ENCODE peak calls at places on chromosomes 1 and 21, in six cellular contexts. One of them, this sample, is unnamed.

GRCh38 chr1:10400013-10400412 is 1.1 kb downstream of the PGD start:
- DNase-seq in NB4: no peak
- DNase-seq in CD4-positive, alpha-beta T cell: no peak
- DNase-seq in left ventricle myocardium inferior: no peak
- DNase-seq in stomach: no peak
- DNase-seq in IMR-90: no peak
- DNase-seq in this sample: no peak

GRCh38 chr1:177255411-177255810 is 84.7 kb downstream of the BRINP2 start:
- DNase-seq in left ventricle myocardium inferior: no peak
- DNase-seq in NB4: no peak
- DNase-seq in stomach: no peak
- DNase-seq in IMR-90: peak
- DNase-seq in CD4-positive, alpha-beta T cell: no peak
- DNase-seq in this sample: no peak

GRCh38 chr1:6794164-6794563 is 8.9 kb downstream of the CAMTA1 start:
- DNase-seq in left ventricle myocardium inferior: no peak
- DNase-seq in stomach: no peak
- DNase-seq in NB4: peak
- DNase-seq in IMR-90: peak
- DNase-seq in CD4-positive, alpha-beta T cell: no peak
- DNase-seq in this sample: no peak

GRCh38 chr21:41667136-41667535 is 99.7 kb downstream of the RIPK4 start:
- DNase-seq in NB4: no peak
- DNase-seq in stomach: no peak
- DNase-seq in IMR-90: no peak
- DNase-seq in left ventricle myocardium inferior: no peak
- DNase-seq in CD4-positive, alpha-beta T cell: no peak
- DNase-seq in this sample: no peak

GRCh38 chr21:46191257-46191685 is 7.0 kb upstream of the SPATC1L start:
- DNase-seq in stomach: peak
- DNase-seq in left ventricle myocardium inferior: no peak
- DNase-seq in CD4-positive, alpha-beta T cell: no peak
- DNase-seq in IMR-90: peak
- DNase-seq in NB4: peak
- DNase-seq in this sample: no peak

GRCh38 chr1:47830856-47831255 is 166.3 kb downstream of the TRABD2B start:
- DNase-seq in CD4-positive, alpha-beta T cell: no peak
- DNase-seq in left ventricle myocardium inferior: no peak
- DNase-seq in stomach: no peak
- DNase-seq in IMR-90: no peak
- DNase-seq in NB4: no peak
- DNase-seq in this sample: peak

GRCh38 chr1:244092293-244093264 is 41.5 kb downstream of the ZBTB18 start:
- DNase-seq in CD4-positive, alpha-beta T cell: no peak
- DNase-seq in stomach: no peak
- DNase-seq in NB4: no peak
- DNase-seq in IMR-90: peak
- DNase-seq in left ventricle myocardium inferior: no peak
- DNase-seq in this sample: no peak

GRCh38 chr1:99656701-99657100 is 10.8 kb downstream of the PALMD start:
- DNase-seq in IMR-90: no peak
- DNase-seq in stomach: no peak
- DNase-seq in NB4: no peak
- DNase-seq in left ventricle myocardium inferior: no peak
- DNase-seq in CD4-positive, alpha-beta T cell: no peak
- DNase-seq in this sample: no peak

GRCh38 chr1:156126043-156126700 is 11.7 kb downstream of the LMNA start:
- DNase-seq in NB4: peak
- DNase-seq in stomach: peak
- DNase-seq in IMR-90: peak
- DNase-seq in left ventricle myocardium inferior: peak
- DNase-seq in CD4-positive, alpha-beta T cell: no peak
- DNase-seq in this sample: peak

GRCh38 chr1:15249032-15249601 is 2.1 kb downstream of the FHAD1 start:
- DNase-seq in IMR-90: peak
- DNase-seq in left ventricle myocardium inferior: no peak
- DNase-seq in stomach: no peak
- DNase-seq in NB4: no peak
- DNase-seq in CD4-positive, alpha-beta T cell: peak
- DNase-seq in this sample: no peak

GRCh38 chr1:157833155-157833554 is 8.5 kb downstream of the CD5L start:
- DNase-seq in stomach: no peak
- DNase-seq in left ventricle myocardium inferior: no peak
- DNase-seq in CD4-positive, alpha-beta T cell: no peak
- DNase-seq in IMR-90: no peak
- DNase-seq in NB4: no peak
- DNase-seq in this sample: no peak

GRCh38 chr1:205610036-205610435 is 21.8 kb downstream of the ELK4 start:
- DNase-seq in stomach: no peak
- DNase-seq in left ventricle myocardium inferior: no peak
- DNase-seq in NB4: no peak
- DNase-seq in CD4-positive, alpha-beta T cell: no peak
- DNase-seq in IMR-90: peak
- DNase-seq in this sample: no peak

GRCh38 chr1:200890818-200891773 is 3.6 kb upstream of the INAVA start:
- DNase-seq in left ventricle myocardium inferior: no peak
- DNase-seq in IMR-90: peak
- DNase-seq in CD4-positive, alpha-beta T cell: no peak
- DNase-seq in stomach: no peak
- DNase-seq in NB4: no peak
- DNase-seq in this sample: no peak

GRCh38 chr1:55252942-55253589 is 37.9 kb upstream of the USP24 start:
- DNase-seq in left ventricle myocardium inferior: no peak
- DNase-seq in NB4: no peak
- DNase-seq in IMR-90: no peak
- DNase-seq in stomach: peak
- DNase-seq in CD4-positive, alpha-beta T cell: no peak
- DNase-seq in this sample: no peak

GRCh38 chr1:102100666-102101065 is 103.9 kb upstream of the OLFM3 start:
- DNase-seq in left ventricle myocardium inferior: no peak
- DNase-seq in stomach: no peak
- DNase-seq in IMR-90: no peak
- DNase-seq in CD4-positive, alpha-beta T cell: no peak
- DNase-seq in NB4: no peak
- DNase-seq in this sample: no peak

GRCh38 chr1:212289262-212290077 is 4.3 kb downstream of the PPP2R5A start:
- DNase-seq in left ventricle myocardium inferior: no peak
- DNase-seq in stomach: no peak
- DNase-seq in CD4-positive, alpha-beta T cell: no peak
- DNase-seq in NB4: no peak
- DNase-seq in IMR-90: no peak
- DNase-seq in this sample: no peak

DNA sequence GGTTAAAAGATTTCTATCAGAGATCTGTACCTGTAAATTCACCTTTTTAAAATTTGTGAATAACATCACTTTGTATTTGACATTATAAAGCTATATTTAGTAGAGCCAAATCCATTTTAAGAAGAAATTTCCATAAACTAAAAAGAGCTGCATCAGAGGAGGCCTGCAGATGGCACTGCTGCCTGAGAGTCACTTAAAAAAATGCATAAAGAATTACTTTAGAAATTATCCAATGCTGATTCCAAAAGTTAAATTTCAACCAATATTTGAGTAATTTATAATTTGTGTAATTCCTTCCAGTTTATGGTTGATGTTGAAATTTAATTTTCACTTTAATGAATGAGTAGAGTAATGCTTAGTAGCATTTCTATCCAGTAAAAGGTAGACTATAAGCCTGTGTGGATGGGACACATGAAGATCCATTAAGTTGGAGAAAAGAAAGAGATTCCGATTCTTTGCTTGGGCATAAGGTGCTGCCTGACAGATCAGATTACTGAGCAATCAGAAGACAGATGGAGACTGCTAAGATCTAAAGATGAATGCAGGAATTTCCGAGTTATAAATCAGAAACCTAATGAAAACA is 20.7 kb upstream of the RPE65 start:
- DNase-seq in IMR-90: peak
- DNase-seq in stomach: no peak
- DNase-seq in NB4: peak
- DNase-seq in CD4-positive, alpha-beta T cell: no peak
- DNase-seq in left ventricle myocardium inferior: no peak
- DNase-seq in this sample: no peak
- TF ChIP-seq CTCF in IMR-90: peak
- TF ChIP-seq CTCF in stomach: no peak
- TF ChIP-seq CTCF in NB4: peak
- TF ChIP-seq CTCF in CD4-positive, alpha-beta T cell: no peak
- TF ChIP-seq CTCF in left ventricle myocardium inferior: peak
- TF ChIP-seq CTCF in this sample: peak

GRCh38 chr1:207052736-207053545 is at the start of gene PFKFB2:
- DNase-seq in IMR-90: peak
- DNase-seq in left ventricle myocardium inferior: peak
- DNase-seq in stomach: peak
- DNase-seq in NB4: peak
- DNase-seq in CD4-positive, alpha-beta T cell: peak
- DNase-seq in this sample: peak
- TF ChIP-seq CTCF in IMR-90: peak
- TF ChIP-seq CTCF in left ventricle myocardium inferior: peak
- TF ChIP-seq CTCF in stomach: peak
- TF ChIP-seq CTCF in NB4: no peak
- TF ChIP-seq CTCF in CD4-positive, alpha-beta T cell: no peak
- TF ChIP-seq CTCF in this sample: no peak

DNA sequence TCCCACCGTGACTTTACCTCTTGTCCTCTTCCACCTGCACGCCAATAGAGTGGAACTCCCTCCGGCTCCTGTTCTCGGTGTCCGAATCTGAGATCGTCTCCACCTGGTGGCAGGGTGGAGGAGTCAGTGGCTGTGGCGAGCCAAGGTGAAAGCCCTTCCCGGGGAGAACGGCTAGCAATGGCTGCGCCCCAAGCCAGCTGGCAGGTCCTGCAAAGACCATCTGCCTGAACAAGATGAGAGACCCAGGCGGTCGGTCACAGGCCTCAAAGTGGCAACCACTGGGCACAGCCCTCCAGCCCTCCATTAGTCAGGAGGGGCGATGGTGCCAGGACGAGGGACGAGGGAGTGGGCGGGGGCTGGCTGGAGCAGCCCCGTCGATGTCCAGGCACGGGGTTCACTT is 25.4 kb upstream of the SMIM12 start:
- DNase-seq in stomach: no peak
- DNase-seq in CD4-positive, alpha-beta T cell: no peak
- DNase-seq in NB4: no peak
- DNase-seq in left ventricle myocardium inferior: no peak
- DNase-seq in IMR-90: no peak
- DNase-seq in this sample: no peak
- TF ChIP-seq CTCF in stomach: no peak
- TF ChIP-seq CTCF in CD4-positive, alpha-beta T cell: no peak
- TF ChIP-seq CTCF in NB4: no peak
- TF ChIP-seq CTCF in left ventricle myocardium inferior: no peak
- TF ChIP-seq CTCF in IMR-90: no peak
- TF ChIP-seq CTCF in this sample: no peak

DNA sequence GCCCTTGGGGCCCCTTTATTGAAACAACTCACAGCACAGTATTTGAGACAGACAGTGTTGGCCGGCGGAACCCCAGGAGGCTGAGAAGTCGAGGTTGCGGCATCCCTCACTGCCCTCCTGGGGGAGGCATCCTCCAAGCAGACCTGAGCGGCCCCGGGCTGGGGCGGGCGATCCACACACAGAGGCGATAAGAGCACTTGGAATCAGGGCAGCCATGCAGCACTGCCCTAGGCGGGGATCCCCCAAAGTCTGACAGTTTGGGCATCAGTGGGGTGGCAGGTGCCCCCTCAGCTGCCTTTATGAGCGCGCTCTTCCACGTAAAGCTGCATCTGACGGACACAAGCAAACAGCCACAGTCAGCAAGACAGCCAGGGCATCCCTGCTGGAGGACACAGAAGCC is 6.5 kb downstream of the MAD2L2 start:
- DNase-seq in NB4: no peak
- DNase-seq in stomach: no peak
- DNase-seq in CD4-positive, alpha-beta T cell: no peak
- DNase-seq in left ventricle myocardium inferior: no peak
- DNase-seq in IMR-90: no peak
- DNase-seq in this sample: no peak
- TF ChIP-seq CTCF in NB4: no peak
- TF ChIP-seq CTCF in stomach: no peak
- TF ChIP-seq CTCF in CD4-positive, alpha-beta T cell: no peak
- TF ChIP-seq CTCF in left ventricle myocardium inferior: no peak
- TF ChIP-seq CTCF in IMR-90: no peak
- TF ChIP-seq CTCF in this sample: no peak